ENCODE peak calls at places on chromosome 18, in five cellular contexts. V is upper lobe of left lung, Q is substantia nigra, H is neuronal stem cell, W is heart right ventricle. L is an unnamed sample.

GRCh38 chr18:27956001-27956400 is 220.9 kb downstream of the CDH2 start:
- DNase-seq in V (no peak), Q (no peak), H (no peak), W (no peak), L (no peak)

GRCh38 chr18:3347286-3347803 is 85.4 kb downstream of the MYL12B start:
- DNase-seq in V (no peak), Q (no peak), H (peak), W (no peak), L (no peak)

GRCh38 chr18:59917422-59917821 is 17.6 kb downstream of the PMAIP1 start:
- DNase-seq in V (no peak), Q (no peak), H (no peak), W (no peak), L (no peak)

GRCh38 chr18:51236225-51236624 is 38.7 kb upstream of the MEX3C start:
- DNase-seq in V (no peak), Q (no peak), H (no peak), W (no peak), L (no peak)

GRCh38 chr18:49865401-49865800 is 52.1 kb upstream of the ACAA2 start:
- DNase-seq in V (no peak), Q (no peak), H (no peak), W (no peak), L (no peak)

GRCh38 chr18:51029378-51029693 is 677 bp upstream of the SMAD4 start:
- DNase-seq in V (no peak), Q (no peak), H (no peak), W (no peak), L (no peak)

GRCh38 chr18:67400502-67401117 is 115.9 kb downstream of the DSEL start:
- DNase-seq in V (no peak), Q (no peak), H (no peak), W (no peak), L (no peak)

GRCh38 chr18:41073372-41073954 is 881.6 kb upstream of the PIK3C3 start:
- DNase-seq in V (no peak), Q (no peak), H (no peak), W (no peak), L (no peak)

GRCh38 chr18:2223394-2223793 is 347.9 kb downstream of the METTL4 start:
- DNase-seq in V (no peak), Q (no peak), H (peak), W (no peak), L (no peak)

GRCh38 chr18:48023334-48024008 is 93.0 kb upstream of the SMAD2 start:
- DNase-seq in V (no peak), Q (no peak), H (peak), W (peak), L (peak)

GRCh38 chr18:54117853-54118773 is 106.4 kb downstream of the MBD2 start:
- DNase-seq in V (no peak), Q (no peak), H (no peak), W (no peak), L (no peak)

GRCh38 chr18:77113361-77114069 is 19.1 kb downstream of the MBP start:
- DNase-seq in V (no peak), Q (no peak), H (no peak), W (no peak), L (no peak)
- H3K27ac ChIP-seq in V (peak), Q (no peak), H (no peak), W (peak), L (no peak)

GRCh38 chr18:74435740-74436139 is 21.4 kb downstream of the DIPK1C start:
- DNase-seq in V (no peak), Q (no peak), H (no peak), W (no peak), L (no peak)
- H3K27ac ChIP-seq in V (no peak), Q (no peak), H (no peak), W (no peak), L (no peak)

GRCh38 chr18:58895385-58895784 is 30.7 kb downstream of the ZNF532 start:
- DNase-seq in V (no peak), Q (no peak), H (no peak), W (no peak), L (no peak)
- H3K27ac ChIP-seq in V (peak), Q (peak), H (no peak), W (no peak), L (peak)

GRCh38 chr18:34660572-34660971 is 49.5 kb upstream of the DTNA start:
- DNase-seq in V (no peak), Q (no peak), H (no peak), W (no peak), L (no peak)
- H3K27ac ChIP-seq in V (no peak), Q (peak), H (no peak), W (peak), L (peak)

GRCh38 chr18:10067670-10068659 is 154.1 kb downstream of the VAPA start:
- DNase-seq in V (no peak), Q (no peak), H (no peak), W (no peak), L (no peak)
- H3K27ac ChIP-seq in V (no peak), Q (no peak), H (no peak), W (no peak), L (no peak)

GRCh38 chr18:44681039-44681595 is 429 bp downstream of the SETBP1 start:
- DNase-seq in V (no peak), Q (no peak), H (no peak), W (no peak), L (no peak)
- H3K27ac ChIP-seq in V (peak), Q (peak), H (peak), W (peak), L (no peak)

GRCh38 chr18:22169889-22170420 is 566 bp downstream of the GATA6 start:
- DNase-seq in V (peak), Q (no peak), H (no peak), W (peak), L (no peak)
- H3K27ac ChIP-seq in V (peak), Q (no peak), H (no peak), W (peak), L (no peak)

L was measured in caudate nucleus.